ENCODE peak calls at places on chromosomes 13 and 19, in seven cellular contexts. O is lower lobe of right lung; Z is SK-N-SH; P is Jurkat, Clone E6-1; R is dorsolateral prefrontal cortex; D is astrocyte; T is body of pancreas. I is an unnamed sample.
A peak's percentile ranks its signal among the peaks of the same experiment; 100 is the strongest.

GRCh38 chr13:42041017-42041683 is 7.3 kb upstream of the DGKH start:
- DNase-seq in O (peak; percentile 69), Z (peak; percentile 76), P (no peak), R (no peak), D (peak; percentile 48), T (peak; percentile 28), I (peak; percentile 68)

GRCh38 chr13:66405908-66406802 is 824.0 kb downstream of the PCDH9 start:
- DNase-seq in O (no peak), Z (no peak), P (no peak), R (no peak), D (peak; percentile 93), T (no peak), I (no peak)

GRCh38 chr13:21234537-21234936 is 58.1 kb downstream of the MRPL57 start:
- DNase-seq in O (no peak), Z (peak; percentile 45), P (no peak), R (no peak), D (no peak), T (no peak), I (no peak)

GRCh38 chr13:19960673-19961015 is 2.1 kb downstream of the ZMYM2 start:
- DNase-seq in O (no peak), Z (no peak), P (no peak), R (no peak), D (no peak), T (no peak), I (no peak)

GRCh38 chr19:17001603-17002183 is 24.9 kb downstream of the CPAMD8 start:
- DNase-seq in O (no peak), Z (no peak), P (peak; percentile 75), R (no peak), D (no peak), T (no peak), I (peak; percentile 80)

GRCh38 chr19:2046046-2046907 is 4.8 kb downstream of the MKNK2 start:
- DNase-seq in O (no peak), Z (no peak), P (no peak), R (no peak), D (no peak), T (no peak), I (peak; percentile 52)

GRCh38 chr19:55258828-55259539 is at the start of gene PPP6R1:
- DNase-seq in O (peak; percentile 96), Z (peak; percentile 100), P (peak; percentile 100), R (peak; percentile 94), D (peak; percentile 99), T (peak; percentile 98), I (peak; percentile 100)

GRCh38 chr13:75771818-75772217 is 135.7 kb downstream of the LMO7 start:
- DNase-seq in O (no peak), Z (no peak), P (no peak), R (no peak), D (peak; percentile 91), T (no peak), I (no peak)

GRCh38 chr19:3683405-3683865 is 16.8 kb downstream of the PIP5K1C start:
- DNase-seq in O (no peak), Z (no peak), P (no peak), R (no peak), D (peak; percentile 80), T (no peak), I (no peak)

GRCh38 chr13:113034451-113035208 is 65.6 kb downstream of the MCF2L start:
- DNase-seq in O (no peak), Z (peak; percentile 57), P (no peak), R (no peak), D (peak; percentile 26), T (peak; percentile 53), I (peak; percentile 93)

GRCh38 chr13:106919638-106920037 is 351.7 kb upstream of the ARGLU1 start:
- DNase-seq in O (peak; percentile 51), Z (no peak), P (no peak), R (no peak), D (peak; percentile 19), T (peak; percentile 15), I (no peak)

GRCh38 chr19:35299523-35300339 is 7.8 kb downstream of the MAG start:
- DNase-seq in O (no peak), Z (peak; percentile 83), P (no peak), R (peak; percentile 70), D (no peak), T (no peak), I (peak; percentile 99)

GRCh38 chr19:50414850-50415660 is 3.7 kb upstream of the SPIB start:
- DNase-seq in O (peak; percentile 90), Z (peak; percentile 92), P (peak; percentile 25), R (no peak), D (peak; percentile 12), T (peak; percentile 75), I (peak; percentile 98)

GRCh38 chr19:4816388-4817165 is 14.9 kb downstream of the TICAM1 start:
- DNase-seq in O (no peak), Z (no peak), P (no peak), R (no peak), D (no peak), T (no peak), I (peak; percentile 52)

GRCh38 chr13:48144413-48145035 is 49.6 kb upstream of the MED4 start:
- DNase-seq in O (peak; percentile 63), Z (no peak), P (no peak), R (no peak), D (peak; percentile 6), T (peak; percentile 68), I (no peak)

GRCh38 chr19:47601180-47601904 is 7.6 kb upstream of the BICRA start:
- DNase-seq in O (no peak), Z (no peak), P (no peak), R (no peak), D (no peak), T (peak; percentile 64), I (no peak)

GRCh38 chr19:33261511-33262192 is 36.0 kb upstream of the SLC7A10 start:
- DNase-seq in O (no peak), Z (peak; percentile 68), P (no peak), R (no peak), D (no peak), T (no peak), I (no peak)

GRCh38 chr13:75637101-75637774 is 1.1 kb downstream of the LMO7 start:
- DNase-seq in O (no peak), Z (peak; percentile 36), P (no peak), R (no peak), D (no peak), T (no peak), I (peak; percentile 58)

GRCh38 chr19:50897191-50897607 is 14.0 kb downstream of the KLK4 start:
- DNase-seq in O (no peak), Z (no peak), P (no peak), R (no peak), D (no peak), T (no peak), I (no peak)

GRCh38 chr19:33310606-33311325 is 8.4 kb upstream of the CEBPA start:
- DNase-seq in O (peak; percentile 76), Z (no peak), P (no peak), R (no peak), D (no peak), T (peak; percentile 77), I (no peak)

GRCh38 chr13:22801402-22802003 is 379.3 kb upstream of the SGCG start:
- DNase-seq in O (no peak), Z (no peak), P (no peak), R (no peak), D (no peak), T (no peak), I (no peak)

GRCh38 chr19:19749332-19750130 is 16.6 kb upstream of the ZNF14 start:
- DNase-seq in O (no peak), Z (no peak), P (no peak), R (no peak), D (no peak), T (no peak), I (peak; percentile 44)

GRCh38 chr19:15297416-15298224 is 34.7 kb downstream of the BRD4 start:
- DNase-seq in O (no peak), Z (no peak), P (peak; percentile 61), R (no peak), D (peak; percentile 64), T (peak; percentile 39), I (no peak)

GRCh38 chr13:102597029-102598015 is 536 bp downstream of the TPP2 start:
- DNase-seq in O (peak; percentile 55), Z (peak; percentile 64), P (peak; percentile 17), R (no peak), D (peak; percentile 45), T (peak; percentile 12), I (peak; percentile 60)

GRCh38 chr13:101996906-101997408 is 404.9 kb downstream of the FGF14 start:
- DNase-seq in O (no peak), Z (no peak), P (no peak), R (no peak), D (no peak), T (no peak), I (no peak)

GRCh38 chr19:16078759-16079707 is 2.7 kb downstream of the TPM4 start:
- DNase-seq in O (peak; percentile 66), Z (peak; percentile 68), P (peak; percentile 98), R (no peak), D (peak; percentile 97), T (peak; percentile 76), I (no peak)

GRCh38 chr19:8481616-8482015 is 20.8 kb downstream of the PRAM1 start:
- DNase-seq in O (no peak), Z (no peak), P (no peak), R (no peak), D (no peak), T (no peak), I (no peak)

GRCh38 chr19:8482696-8483095 is 19.7 kb downstream of the PRAM1 start:
- DNase-seq in O (no peak), Z (no peak), P (no peak), R (no peak), D (no peak), T (no peak), I (no peak)

GRCh38 chr19:8484331-8484894 is 18.0 kb downstream of the PRAM1 start:
- DNase-seq in O (peak; percentile 79), Z (no peak), P (no peak), R (no peak), D (no peak), T (peak; percentile 71), I (no peak)

GRCh38 chr19:8481191-8481590 is 21.2 kb downstream of the PRAM1 start:
- DNase-seq in O (no peak), Z (no peak), P (peak; percentile 98), R (no peak), D (no peak), T (no peak), I (no peak)

GRCh38 chr19:8483165-8483564 is 19.3 kb downstream of the PRAM1 start:
- DNase-seq in O (no peak), Z (no peak), P (no peak), R (no peak), D (no peak), T (no peak), I (no peak)
- H3K4me3 ChIP-seq in O (no peak overlapping the region), Z (no peak overlapping the region), P (no peak overlapping the region), R (no peak overlapping the region), D (no peak overlapping the region), T (no peak overlapping the region), I (no peak overlapping the region)

GRCh38 chr19:18439910-18440237 is 1.9 kb upstream of the ISYNA1 start:
- DNase-seq in O (no peak), Z (no peak), P (no peak), R (no peak), D (no peak), T (no peak), I (no peak)
- H3K4me3 ChIP-seq in O (no peak overlapping the region), Z (no peak overlapping the region), P (no peak overlapping the region), R (no peak overlapping the region), D (no peak overlapping the region), T (no peak overlapping the region), I (no peak overlapping the region)

GRCh38 chr13:99307247-99307646 is at the start of gene GPR183:
- DNase-seq in O (no peak), Z (no peak), P (no peak), R (no peak), D (no peak), T (peak; percentile 37), I (no peak)
- H3K4me3 ChIP-seq in O (peak within 1 kb of the TSS; percentile 39), Z (no peak within 1 kb of the TSS), P (no peak within 1 kb of the TSS), R (no peak within 1 kb of the TSS), D (no peak within 1 kb of the TSS), T (no peak within 1 kb of the TSS), I (no peak within 1 kb of the TSS)

GRCh38 chr19:14089412-14089661 is 1.2 kb downstream of the SAMD1 start:
- DNase-seq in O (no peak), Z (peak; percentile 42), P (no peak), R (no peak), D (peak; percentile 29), T (no peak), I (peak; percentile 74)
- H3K4me3 ChIP-seq in O (peak overlapping the region; percentile 88), Z (peak overlapping the region; percentile 57), P (peak overlapping the region; percentile 54), R (peak overlapping the region; percentile 37), D (peak overlapping the region; percentile 44), T (no peak overlapping the region), I (peak overlapping the region; percentile 66)

I was measured in H7.